ENCODE peak calls at places on chromosomes 11 and 22, in four cellular contexts. One of them, this sample, is unnamed.

GRCh38 chr11:10109836-10110235 is 184.2 kb downstream of the SBF2 start:
- DNase-seq in stomach: no peak
- DNase-seq in GM12892: no peak
- DNase-seq in HCT116: no peak
- DNase-seq in this sample: no peak

GRCh38 chr22:49739138-49739537 is 88.5 kb downstream of the BRD1 start:
- DNase-seq in stomach: no peak
- DNase-seq in GM12892: no peak
- DNase-seq in HCT116: no peak
- DNase-seq in this sample: no peak

GRCh38 chr11:64225608-64226506 is at the start of the genes NUDT22 and TRPT1:
- DNase-seq in stomach: peak
- DNase-seq in GM12892: peak
- DNase-seq in HCT116: no peak
- DNase-seq in this sample: peak

GRCh38 chr11:2088284-2088683 is 50.9 kb downstream of the IGF2 start:
- DNase-seq in stomach: peak
- DNase-seq in GM12892: no peak
- DNase-seq in HCT116: no peak
- DNase-seq in this sample: no peak

GRCh38 chr11:121802542-121802941 is 313.5 kb downstream of the BLID start:
- DNase-seq in stomach: no peak
- DNase-seq in GM12892: no peak
- DNase-seq in HCT116: no peak
- DNase-seq in this sample: no peak

GRCh38 chr11:62445314-62445740 is 26.5 kb downstream of the SCGB1A1 start:
- DNase-seq in stomach: peak
- DNase-seq in GM12892: no peak
- DNase-seq in HCT116: no peak
- DNase-seq in this sample: no peak

GRCh38 chr22:43172191-43172590 is 14.7 kb downstream of the TTLL12 start:
- DNase-seq in stomach: no peak
- DNase-seq in GM12892: no peak
- DNase-seq in HCT116: no peak
- DNase-seq in this sample: peak

GRCh38 chr22:38228873-38229740 is 27.3 kb downstream of the MAFF start:
- DNase-seq in stomach: peak
- DNase-seq in GM12892: no peak
- DNase-seq in HCT116: peak
- DNase-seq in this sample: no peak

GRCh38 chr11:121132211-121132976 is 31.4 kb downstream of the TECTA start:
- DNase-seq in stomach: no peak
- DNase-seq in GM12892: no peak
- DNase-seq in HCT116: peak
- DNase-seq in this sample: no peak

GRCh38 chr11:74072286-74072685 is 63.4 kb upstream of the UCP3 start:
- DNase-seq in stomach: no peak
- DNase-seq in GM12892: no peak
- DNase-seq in HCT116: no peak
- DNase-seq in this sample: no peak

GRCh38 chr11:74220376-74220775 is 49.3 kb downstream of the PPME1 start:
- DNase-seq in stomach: no peak
- DNase-seq in GM12892: no peak
- DNase-seq in HCT116: no peak
- DNase-seq in this sample: no peak

GRCh38 chr11:23772081-23772480 is 724.8 kb upstream of the LUZP2 start:
- DNase-seq in stomach: no peak
- DNase-seq in GM12892: no peak
- DNase-seq in HCT116: no peak
- DNase-seq in this sample: no peak

GRCh38 chr11:36271794-36272409 is 17.3 kb downstream of the COMMD9 start:
- DNase-seq in stomach: no peak
- DNase-seq in GM12892: no peak
- DNase-seq in HCT116: no peak
- DNase-seq in this sample: no peak

GRCh38 chr22:44317163-44317455 is 4.4 kb upstream of the SHISAL1 start:
- DNase-seq in stomach: no peak
- DNase-seq in GM12892: no peak
- DNase-seq in HCT116: no peak
- DNase-seq in this sample: no peak

GRCh38 chr11:75597636-75598035 is 35.6 kb downstream of the SERPINH1 start:
- DNase-seq in stomach: no peak
- DNase-seq in GM12892: no peak
- DNase-seq in HCT116: peak
- DNase-seq in this sample: no peak
- TF ChIP-seq POLR2AphosphoS5 in stomach: no peak
- TF ChIP-seq POLR2AphosphoS5 in GM12892: no peak
- TF ChIP-seq POLR2AphosphoS5 in HCT116: no peak
- TF ChIP-seq POLR2AphosphoS5 in this sample: no peak

GRCh38 chr11:130670200-130670599 is 221.8 kb downstream of the ADAMTS15 start:
- DNase-seq in stomach: no peak
- DNase-seq in GM12892: no peak
- DNase-seq in HCT116: no peak
- DNase-seq in this sample: no peak
- TF ChIP-seq POLR2AphosphoS5 in stomach: no peak
- TF ChIP-seq POLR2AphosphoS5 in GM12892: no peak
- TF ChIP-seq POLR2AphosphoS5 in HCT116: no peak
- TF ChIP-seq POLR2AphosphoS5 in this sample: no peak

GRCh38 chr11:65314501-65315203 is at the start of gene CDC42EP2:
- DNase-seq in stomach: peak
- DNase-seq in GM12892: peak
- DNase-seq in HCT116: peak
- DNase-seq in this sample: peak
- TF ChIP-seq POLR2AphosphoS5 in stomach: peak
- TF ChIP-seq POLR2AphosphoS5 in GM12892: no peak
- TF ChIP-seq POLR2AphosphoS5 in HCT116: peak
- TF ChIP-seq POLR2AphosphoS5 in this sample: peak

GRCh38 chr22:19152942-19153883 is 3.1 kb upstream of the GSC2 start:
- DNase-seq in stomach: no peak
- DNase-seq in GM12892: no peak
- DNase-seq in HCT116: no peak
- DNase-seq in this sample: no peak
- TF ChIP-seq POLR2AphosphoS5 in stomach: no peak
- TF ChIP-seq POLR2AphosphoS5 in GM12892: no peak
- TF ChIP-seq POLR2AphosphoS5 in HCT116: no peak
- TF ChIP-seq POLR2AphosphoS5 in this sample: no peak

GRCh38 chr22:45571089-45571488 is 68.4 kb downstream of the FBLN1 start:
- DNase-seq in stomach: no peak
- DNase-seq in GM12892: no peak
- DNase-seq in HCT116: no peak
- DNase-seq in this sample: no peak

GRCh38 chr22:45575173-45575572 is 72.5 kb downstream of the FBLN1 start:
- DNase-seq in stomach: no peak
- DNase-seq in GM12892: no peak
- DNase-seq in HCT116: no peak
- DNase-seq in this sample: no peak

GRCh38 chr22:45575607-45576272 is 73.1 kb downstream of the FBLN1 start:
- DNase-seq in stomach: no peak
- DNase-seq in GM12892: no peak
- DNase-seq in HCT116: no peak
- DNase-seq in this sample: peak

GRCh38 chr22:45574069-45574703 is 71.5 kb downstream of the FBLN1 start:
- DNase-seq in stomach: no peak
- DNase-seq in GM12892: no peak
- DNase-seq in HCT116: no peak
- DNase-seq in this sample: peak

GRCh38 chr22:45572444-45572843 is 69.8 kb downstream of the FBLN1 start:
- DNase-seq in stomach: no peak
- DNase-seq in GM12892: no peak
- DNase-seq in HCT116: no peak
- DNase-seq in this sample: no peak
- TF ChIP-seq POLR2AphosphoS5 in stomach: no peak
- TF ChIP-seq POLR2AphosphoS5 in GM12892: no peak
- TF ChIP-seq POLR2AphosphoS5 in HCT116: no peak
- TF ChIP-seq POLR2AphosphoS5 in this sample: no peak

DNA sequence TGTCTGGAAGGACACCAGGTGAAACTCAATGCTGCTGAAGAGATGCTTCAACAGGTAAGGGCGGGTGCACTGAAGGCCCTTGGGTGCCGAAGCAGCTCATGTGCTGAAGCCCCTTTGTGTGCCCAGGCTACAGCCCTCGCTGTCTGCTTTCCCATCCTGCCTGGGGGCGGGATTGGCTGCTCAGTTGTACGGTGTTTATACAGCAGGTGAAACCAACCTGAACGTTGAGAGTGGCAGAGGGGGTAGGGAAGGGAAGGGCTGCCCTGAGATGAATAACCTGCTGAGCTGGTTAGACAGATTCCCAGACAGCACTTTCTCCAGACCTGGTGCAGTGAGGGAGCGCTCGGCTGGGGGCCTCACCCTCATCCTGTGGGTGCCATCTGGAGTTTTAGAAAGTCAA is 75.7 kb downstream of the CYB5R2 start:
- DNase-seq in stomach: peak
- DNase-seq in GM12892: no peak
- DNase-seq in HCT116: no peak
- DNase-seq in this sample: no peak
- TF ChIP-seq POLR2AphosphoS5 in stomach: peak
- TF ChIP-seq POLR2AphosphoS5 in GM12892: no peak
- TF ChIP-seq POLR2AphosphoS5 in HCT116: no peak
- TF ChIP-seq POLR2AphosphoS5 in this sample: no peak

This sample was measured in spleen.